ENCODE peak calls at places on chromosomes 7 and 10, in five cellular contexts. One of them, this sample, is unnamed.

GRCh38 chr7:47446871-47447466 is 134.9 kb downstream of the TNS3 start:
- DNase-seq in iPS-NIHi11: no peak
- DNase-seq in stimulated activated naive CD8-positive, alpha-beta T cell treated with anti-CD3 and anti-CD28 coated beads, Interleukin-15, Interleukin-2, amounts not matched to agents 100 U/mL and 50 U/mL, for 24 hours: no peak
- DNase-seq in T-cell: no peak
- DNase-seq in aorta: no peak
- DNase-seq in this sample: no peak

GRCh38 chr7:135768990-135769389 is 20.4 kb upstream of the FAM180A start:
- DNase-seq in stimulated activated naive CD8-positive, alpha-beta T cell treated with anti-CD3 and anti-CD28 coated beads, Interleukin-15, Interleukin-2, amounts not matched to agents 100 U/mL and 50 U/mL, for 24 hours: no peak
- DNase-seq in aorta: no peak
- DNase-seq in T-cell: no peak
- DNase-seq in iPS-NIHi11: no peak
- DNase-seq in this sample: no peak

GRCh38 chr7:103504505-103505135 is 58.6 kb upstream of the SLC26A5 start:
- DNase-seq in T-cell: no peak
- DNase-seq in iPS-NIHi11: no peak
- DNase-seq in aorta: no peak
- DNase-seq in stimulated activated naive CD8-positive, alpha-beta T cell treated with anti-CD3 and anti-CD28 coated beads, Interleukin-15, Interleukin-2, amounts not matched to agents 100 U/mL and 50 U/mL, for 24 hours: no peak
- DNase-seq in this sample: no peak

GRCh38 chr10:37713642-37714041 is 143.8 kb downstream of the ZNF248 start:
- DNase-seq in aorta: no peak
- DNase-seq in T-cell: no peak
- DNase-seq in iPS-NIHi11: no peak
- DNase-seq in stimulated activated naive CD8-positive, alpha-beta T cell treated with anti-CD3 and anti-CD28 coated beads, Interleukin-15, Interleukin-2, amounts not matched to agents 100 U/mL and 50 U/mL, for 24 hours: no peak
- DNase-seq in this sample: no peak

GRCh38 chr10:96548589-96548988 is 34.9 kb upstream of the TLL2 start:
- DNase-seq in iPS-NIHi11: no peak
- DNase-seq in aorta: peak; percentile 78
- DNase-seq in stimulated activated naive CD8-positive, alpha-beta T cell treated with anti-CD3 and anti-CD28 coated beads, Interleukin-15, Interleukin-2, amounts not matched to agents 100 U/mL and 50 U/mL, for 24 hours: no peak
- DNase-seq in T-cell: no peak
- DNase-seq in this sample: no peak

GRCh38 chr10:97185326-97186058 is at the start of gene SLIT1:
- DNase-seq in T-cell: no peak
- DNase-seq in stimulated activated naive CD8-positive, alpha-beta T cell treated with anti-CD3 and anti-CD28 coated beads, Interleukin-15, Interleukin-2, amounts not matched to agents 100 U/mL and 50 U/mL, for 24 hours: peak; percentile 12
- DNase-seq in iPS-NIHi11: peak; percentile 74
- DNase-seq in aorta: peak; percentile 70
- DNase-seq in this sample: no peak

GRCh38 chr7:82605247-82605864 is 161.8 kb upstream of the CACNA2D1 start:
- DNase-seq in aorta: no peak
- DNase-seq in T-cell: no peak
- DNase-seq in stimulated activated naive CD8-positive, alpha-beta T cell treated with anti-CD3 and anti-CD28 coated beads, Interleukin-15, Interleukin-2, amounts not matched to agents 100 U/mL and 50 U/mL, for 24 hours: no peak
- DNase-seq in iPS-NIHi11: peak; percentile 45
- DNase-seq in this sample: peak; percentile 1

GRCh38 chr10:119029613-119030420 is at the start of gene NANOS1:
- DNase-seq in stimulated activated naive CD8-positive, alpha-beta T cell treated with anti-CD3 and anti-CD28 coated beads, Interleukin-15, Interleukin-2, amounts not matched to agents 100 U/mL and 50 U/mL, for 24 hours: peak; percentile 37
- DNase-seq in aorta: no peak
- DNase-seq in iPS-NIHi11: peak; percentile 59
- DNase-seq in T-cell: peak; percentile 5
- DNase-seq in this sample: no peak

GRCh38 chr10:22810643-22811254 is 96.4 kb upstream of the PIP4K2A start:
- DNase-seq in iPS-NIHi11: peak; percentile 42
- DNase-seq in aorta: no peak
- DNase-seq in T-cell: no peak
- DNase-seq in stimulated activated naive CD8-positive, alpha-beta T cell treated with anti-CD3 and anti-CD28 coated beads, Interleukin-15, Interleukin-2, amounts not matched to agents 100 U/mL and 50 U/mL, for 24 hours: no peak
- DNase-seq in this sample: no peak

GRCh38 chr10:22833781-22834180 is 94.1 kb upstream of the ARMC3 start:
- DNase-seq in stimulated activated naive CD8-positive, alpha-beta T cell treated with anti-CD3 and anti-CD28 coated beads, Interleukin-15, Interleukin-2, amounts not matched to agents 100 U/mL and 50 U/mL, for 24 hours: no peak
- DNase-seq in aorta: no peak
- DNase-seq in iPS-NIHi11: no peak
- DNase-seq in T-cell: no peak
- DNase-seq in this sample: no peak

GRCh38 chr10:26746111-26746510 is 48.6 kb downstream of the PDSS1 start:
- DNase-seq in iPS-NIHi11: no peak
- DNase-seq in aorta: no peak
- DNase-seq in stimulated activated naive CD8-positive, alpha-beta T cell treated with anti-CD3 and anti-CD28 coated beads, Interleukin-15, Interleukin-2, amounts not matched to agents 100 U/mL and 50 U/mL, for 24 hours: no peak
- DNase-seq in T-cell: no peak
- DNase-seq in this sample: no peak

GRCh38 chr10:124616040-124616835 is 127.9 kb downstream of the FAM53B start:
- DNase-seq in stimulated activated naive CD8-positive, alpha-beta T cell treated with anti-CD3 and anti-CD28 coated beads, Interleukin-15, Interleukin-2, amounts not matched to agents 100 U/mL and 50 U/mL, for 24 hours: no peak
- DNase-seq in aorta: no peak
- DNase-seq in T-cell: peak; percentile 16
- DNase-seq in iPS-NIHi11: no peak
- DNase-seq in this sample: no peak

GRCh38 chr7:39615350-39615975 is 7.9 kb upstream of the RALA start:
- DNase-seq in iPS-NIHi11: no peak
- DNase-seq in stimulated activated naive CD8-positive, alpha-beta T cell treated with anti-CD3 and anti-CD28 coated beads, Interleukin-15, Interleukin-2, amounts not matched to agents 100 U/mL and 50 U/mL, for 24 hours: no peak
- DNase-seq in aorta: no peak
- DNase-seq in T-cell: no peak
- DNase-seq in this sample: no peak

GRCh38 chr7:19674266-19674960 is 34.4 kb downstream of the POLR1F start:
- DNase-seq in stimulated activated naive CD8-positive, alpha-beta T cell treated with anti-CD3 and anti-CD28 coated beads, Interleukin-15, Interleukin-2, amounts not matched to agents 100 U/mL and 50 U/mL, for 24 hours: no peak
- DNase-seq in T-cell: no peak
- DNase-seq in aorta: no peak
- DNase-seq in iPS-NIHi11: no peak
- DNase-seq in this sample: no peak

GRCh38 chr10:74297389-74298080 is 146.5 kb downstream of the ADK start:
- DNase-seq in T-cell: no peak
- DNase-seq in stimulated activated naive CD8-positive, alpha-beta T cell treated with anti-CD3 and anti-CD28 coated beads, Interleukin-15, Interleukin-2, amounts not matched to agents 100 U/mL and 50 U/mL, for 24 hours: no peak
- DNase-seq in aorta: no peak
- DNase-seq in iPS-NIHi11: no peak
- DNase-seq in this sample: no peak

GRCh38 chr10:72229261-72230251 is 13.5 kb upstream of the ASCC1 start:
- DNase-seq in stimulated activated naive CD8-positive, alpha-beta T cell treated with anti-CD3 and anti-CD28 coated beads, Interleukin-15, Interleukin-2, amounts not matched to agents 100 U/mL and 50 U/mL, for 24 hours: no peak
- DNase-seq in aorta: no peak
- DNase-seq in iPS-NIHi11: no peak
- DNase-seq in T-cell: no peak
- DNase-seq in this sample: no peak

GRCh38 chr10:13222151-13222550 is 12.0 kb downstream of the UCMA start:
- DNase-seq in stimulated activated naive CD8-positive, alpha-beta T cell treated with anti-CD3 and anti-CD28 coated beads, Interleukin-15, Interleukin-2, amounts not matched to agents 100 U/mL and 50 U/mL, for 24 hours: no peak
- DNase-seq in iPS-NIHi11: no peak
- DNase-seq in T-cell: no peak
- DNase-seq in aorta: no peak
- DNase-seq in this sample: no peak

GRCh38 chr10:50392966-50393718 is 141.8 kb upstream of the ASAH2 start:
- DNase-seq in aorta: no peak
- DNase-seq in T-cell: no peak
- DNase-seq in iPS-NIHi11: no peak
- DNase-seq in stimulated activated naive CD8-positive, alpha-beta T cell treated with anti-CD3 and anti-CD28 coated beads, Interleukin-15, Interleukin-2, amounts not matched to agents 100 U/mL and 50 U/mL, for 24 hours: no peak
- DNase-seq in this sample: no peak

GRCh38 chr10:6919077-6919476 is 339.0 kb upstream of the PRKCQ start:
- DNase-seq in aorta: no peak
- DNase-seq in iPS-NIHi11: no peak
- DNase-seq in stimulated activated naive CD8-positive, alpha-beta T cell treated with anti-CD3 and anti-CD28 coated beads, Interleukin-15, Interleukin-2, amounts not matched to agents 100 U/mL and 50 U/mL, for 24 hours: no peak
- DNase-seq in T-cell: no peak
- DNase-seq in this sample: no peak

GRCh38 chr7:46559194-46559576 is 638.1 kb upstream of the IGFBP3 start:
- DNase-seq in iPS-NIHi11: no peak
- DNase-seq in T-cell: no peak
- DNase-seq in aorta: no peak
- DNase-seq in stimulated activated naive CD8-positive, alpha-beta T cell treated with anti-CD3 and anti-CD28 coated beads, Interleukin-15, Interleukin-2, amounts not matched to agents 100 U/mL and 50 U/mL, for 24 hours: no peak
- DNase-seq in this sample: peak; percentile 56

GRCh38 chr7:139822855-139823254 is 6.2 kb upstream of the TBXAS1 start:
- DNase-seq in T-cell: no peak
- DNase-seq in iPS-NIHi11: no peak
- DNase-seq in stimulated activated naive CD8-positive, alpha-beta T cell treated with anti-CD3 and anti-CD28 coated beads, Interleukin-15, Interleukin-2, amounts not matched to agents 100 U/mL and 50 U/mL, for 24 hours: no peak
- DNase-seq in aorta: no peak
- DNase-seq in this sample: no peak

GRCh38 chr7:105752671-105753275 is 123.6 kb downstream of the ATXN7L1 start:
- DNase-seq in stimulated activated naive CD8-positive, alpha-beta T cell treated with anti-CD3 and anti-CD28 coated beads, Interleukin-15, Interleukin-2, amounts not matched to agents 100 U/mL and 50 U/mL, for 24 hours: no peak
- DNase-seq in iPS-NIHi11: no peak
- DNase-seq in T-cell: no peak
- DNase-seq in aorta: no peak
- DNase-seq in this sample: no peak

GRCh38 chr7:129282865-129283264 is 58.0 kb downstream of the AHCYL2 start:
- DNase-seq in iPS-NIHi11: peak; percentile 34
- DNase-seq in aorta: no peak
- DNase-seq in stimulated activated naive CD8-positive, alpha-beta T cell treated with anti-CD3 and anti-CD28 coated beads, Interleukin-15, Interleukin-2, amounts not matched to agents 100 U/mL and 50 U/mL, for 24 hours: no peak
- DNase-seq in T-cell: no peak
- DNase-seq in this sample: no peak

GRCh38 chr10:77456414-77456813 is 181.2 kb downstream of the KCNMA1 start:
- DNase-seq in T-cell: no peak
- DNase-seq in stimulated activated naive CD8-positive, alpha-beta T cell treated with anti-CD3 and anti-CD28 coated beads, Interleukin-15, Interleukin-2, amounts not matched to agents 100 U/mL and 50 U/mL, for 24 hours: no peak
- DNase-seq in iPS-NIHi11: no peak
- DNase-seq in aorta: no peak
- DNase-seq in this sample: no peak

GRCh38 chr10:44552716-44553115 is 167.8 kb upstream of the CXCL12 start:
- DNase-seq in T-cell: no peak
- DNase-seq in iPS-NIHi11: no peak
- DNase-seq in aorta: no peak
- DNase-seq in stimulated activated naive CD8-positive, alpha-beta T cell treated with anti-CD3 and anti-CD28 coated beads, Interleukin-15, Interleukin-2, amounts not matched to agents 100 U/mL and 50 U/mL, for 24 hours: no peak
- DNase-seq in this sample: no peak

GRCh38 chr7:23654508-23654907 is 25.5 kb upstream of the FAM221A start:
- DNase-seq in T-cell: no peak
- DNase-seq in stimulated activated naive CD8-positive, alpha-beta T cell treated with anti-CD3 and anti-CD28 coated beads, Interleukin-15, Interleukin-2, amounts not matched to agents 100 U/mL and 50 U/mL, for 24 hours: no peak
- DNase-seq in iPS-NIHi11: peak; percentile 26
- DNase-seq in aorta: no peak
- DNase-seq in this sample: no peak

GRCh38 chr7:89837515-89837914 is 316.8 kb upstream of the STEAP1 start:
- DNase-seq in aorta: no peak
- DNase-seq in iPS-NIHi11: no peak
- DNase-seq in T-cell: no peak
- DNase-seq in stimulated activated naive CD8-positive, alpha-beta T cell treated with anti-CD3 and anti-CD28 coated beads, Interleukin-15, Interleukin-2, amounts not matched to agents 100 U/mL and 50 U/mL, for 24 hours: no peak
- DNase-seq in this sample: no peak

GRCh38 chr7:30977896-30978564 is 14.3 kb downstream of the GHRHR start:
- DNase-seq in T-cell: no peak
- DNase-seq in aorta: peak; percentile 75
- DNase-seq in iPS-NIHi11: peak; percentile 63
- DNase-seq in stimulated activated naive CD8-positive, alpha-beta T cell treated with anti-CD3 and anti-CD28 coated beads, Interleukin-15, Interleukin-2, amounts not matched to agents 100 U/mL and 50 U/mL, for 24 hours: no peak
- DNase-seq in this sample: no peak

GRCh38 chr7:67738958-67739357 is 742.3 kb downstream of the TYW1 start:
- DNase-seq in iPS-NIHi11: no peak
- DNase-seq in stimulated activated naive CD8-positive, alpha-beta T cell treated with anti-CD3 and anti-CD28 coated beads, Interleukin-15, Interleukin-2, amounts not matched to agents 100 U/mL and 50 U/mL, for 24 hours: no peak
- DNase-seq in T-cell: no peak
- DNase-seq in aorta: no peak
- DNase-seq in this sample: no peak

GRCh38 chr7:14834456-14834855 is 68.1 kb downstream of the DGKB start:
- DNase-seq in iPS-NIHi11: no peak
- DNase-seq in stimulated activated naive CD8-positive, alpha-beta T cell treated with anti-CD3 and anti-CD28 coated beads, Interleukin-15, Interleukin-2, amounts not matched to agents 100 U/mL and 50 U/mL, for 24 hours: no peak
- DNase-seq in aorta: no peak
- DNase-seq in T-cell: no peak
- DNase-seq in this sample: peak; percentile 22

GRCh38 chr10:85642082-85642420 is 724.5 kb downstream of the GRID1 start:
- DNase-seq in T-cell: no peak
- DNase-seq in iPS-NIHi11: no peak
- DNase-seq in stimulated activated naive CD8-positive, alpha-beta T cell treated with anti-CD3 and anti-CD28 coated beads, Interleukin-15, Interleukin-2, amounts not matched to agents 100 U/mL and 50 U/mL, for 24 hours: no peak
- DNase-seq in aorta: no peak
- DNase-seq in this sample: no peak

GRCh38 chr10:108566216-108567107 is 1356.8 kb downstream of the XPNPEP1 start:
- DNase-seq in T-cell: no peak
- DNase-seq in iPS-NIHi11: no peak
- DNase-seq in aorta: peak; percentile 57
- DNase-seq in stimulated activated naive CD8-positive, alpha-beta T cell treated with anti-CD3 and anti-CD28 coated beads, Interleukin-15, Interleukin-2, amounts not matched to agents 100 U/mL and 50 U/mL, for 24 hours: no peak
- DNase-seq in this sample: no peak

GRCh38 chr7:47587976-47588375 is 6.1 kb upstream of the TNS3 start:
- DNase-seq in aorta: no peak
- DNase-seq in T-cell: no peak
- DNase-seq in stimulated activated naive CD8-positive, alpha-beta T cell treated with anti-CD3 and anti-CD28 coated beads, Interleukin-15, Interleukin-2, amounts not matched to agents 100 U/mL and 50 U/mL, for 24 hours: no peak
- DNase-seq in iPS-NIHi11: no peak
- DNase-seq in this sample: no peak

GRCh38 chr7:114375914-114376313 is 38.7 kb upstream of the FOXP2 start:
- DNase-seq in stimulated activated naive CD8-positive, alpha-beta T cell treated with anti-CD3 and anti-CD28 coated beads, Interleukin-15, Interleukin-2, amounts not matched to agents 100 U/mL and 50 U/mL, for 24 hours: no peak
- DNase-seq in aorta: no peak
- DNase-seq in iPS-NIHi11: no peak
- DNase-seq in T-cell: no peak
- DNase-seq in this sample: no peak

GRCh38 chr7:100604976-100605911 is 3.1 kb downstream of the PCOLCE start:
- DNase-seq in T-cell: peak; percentile 42
- DNase-seq in stimulated activated naive CD8-positive, alpha-beta T cell treated with anti-CD3 and anti-CD28 coated beads, Interleukin-15, Interleukin-2, amounts not matched to agents 100 U/mL and 50 U/mL, for 24 hours: peak; percentile 61
- DNase-seq in iPS-NIHi11: no peak
- DNase-seq in aorta: no peak
- DNase-seq in this sample: no peak

GRCh38 chr7:22001345-22002004 is 55.8 kb upstream of the CDCA7L start:
- DNase-seq in stimulated activated naive CD8-positive, alpha-beta T cell treated with anti-CD3 and anti-CD28 coated beads, Interleukin-15, Interleukin-2, amounts not matched to agents 100 U/mL and 50 U/mL, for 24 hours: peak; percentile 7
- DNase-seq in iPS-NIHi11: peak; percentile 79
- DNase-seq in aorta: no peak
- DNase-seq in T-cell: no peak
- DNase-seq in this sample: peak; percentile 46

GRCh38 chr10:101485681-101486554 is 102.1 kb downstream of the POLL start:
- DNase-seq in iPS-NIHi11: no peak
- DNase-seq in stimulated activated naive CD8-positive, alpha-beta T cell treated with anti-CD3 and anti-CD28 coated beads, Interleukin-15, Interleukin-2, amounts not matched to agents 100 U/mL and 50 U/mL, for 24 hours: no peak
- DNase-seq in T-cell: no peak
- DNase-seq in aorta: no peak
- DNase-seq in this sample: no peak

GRCh38 chr10:34729619-34730018 is 85.5 kb downstream of the PARD3 start:
- DNase-seq in stimulated activated naive CD8-positive, alpha-beta T cell treated with anti-CD3 and anti-CD28 coated beads, Interleukin-15, Interleukin-2, amounts not matched to agents 100 U/mL and 50 U/mL, for 24 hours: no peak
- DNase-seq in T-cell: no peak
- DNase-seq in iPS-NIHi11: no peak
- DNase-seq in aorta: no peak
- DNase-seq in this sample: no peak

GRCh38 chr10:114937962-114938817 is at the start of gene TRUB1:
- DNase-seq in T-cell: peak; percentile 88
- DNase-seq in iPS-NIHi11: peak; percentile 95
- DNase-seq in stimulated activated naive CD8-positive, alpha-beta T cell treated with anti-CD3 and anti-CD28 coated beads, Interleukin-15, Interleukin-2, amounts not matched to agents 100 U/mL and 50 U/mL, for 24 hours: peak; percentile 87
- DNase-seq in aorta: peak; percentile 95
- DNase-seq in this sample: peak; percentile 85

This sample was measured in BJ.